ENCODE peak calls at places on chromosomes 7 and 10, in five cellular contexts. L is NCI-H1436; R is hippocampal formation; W is activated CD8-positive, alpha-beta memory T cell treated with anti-CD3 and anti-CD28 coated beads for 24 hours; J is AG08395. Q is an unnamed sample.

GRCh38 chr7:80611779-80612178 is 26.7 kb upstream of the CD36 start:
- DNase-seq in L (no peak), R (no peak), W (no peak), J (peak), Q (no peak)

GRCh38 chr7:27921081-27921836 is 181.3 kb downstream of the TAX1BP1 start:
- DNase-seq in L (peak), R (peak), W (no peak), J (peak), Q (no peak)

GRCh38 chr7:5215313-5215712 is 25.3 kb downstream of the WIPI2 start:
- DNase-seq in L (no peak), R (no peak), W (no peak), J (no peak), Q (no peak)

GRCh38 chr7:155762639-155763038 is 49.6 kb downstream of the SHH start:
- DNase-seq in L (no peak), R (no peak), W (no peak), J (no peak), Q (no peak)

GRCh38 chr7:38105874-38106483 is 72.1 kb upstream of the STARD3NL start:
- DNase-seq in L (peak), R (no peak), W (no peak), J (peak), Q (no peak)

GRCh38 chr7:100629117-100629711 is 12.1 kb downstream of the TFR2 start:
- DNase-seq in L (no peak), R (no peak), W (peak), J (no peak), Q (peak)

GRCh38 chr7:34835901-34836300 is 177.9 kb downstream of the NPSR1 start:
- DNase-seq in L (no peak), R (no peak), W (no peak), J (no peak), Q (no peak)

GRCh38 chr7:112202819-112203218 is 3.4 kb downstream of the DOCK4 start:
- DNase-seq in L (no peak), R (no peak), W (no peak), J (no peak), Q (no peak)

GRCh38 chr10:12513775-12514663 is 164.7 kb downstream of the CAMK1D start:
- DNase-seq in L (peak), R (no peak), W (peak), J (no peak), Q (no peak)

GRCh38 chr10:85916999-85917573 is 449.5 kb downstream of the GRID1 start:
- DNase-seq in L (peak), R (no peak), W (no peak), J (no peak), Q (no peak)

GRCh38 chr7:46627038-46627315 is 705.9 kb upstream of the IGFBP3 start:
- DNase-seq in L (no peak), R (no peak), W (no peak), J (peak), Q (no peak)

GRCh38 chr7:26413007-26413691 is 121.5 kb downstream of the SNX10 start:
- DNase-seq in L (peak), R (no peak), W (no peak), J (no peak), Q (no peak)

GRCh38 chr10:65231148-65231547 is 1694.7 kb upstream of the LRRTM3 start:
- DNase-seq in L (no peak), R (no peak), W (no peak), J (no peak), Q (no peak)

GRCh38 chr7:105911961-105912575 is 35.7 kb upstream of the ATXN7L1 start:
- DNase-seq in L (no peak), R (no peak), W (no peak), J (no peak), Q (no peak)

GRCh38 chr7:33300131-33300530 is 170.8 kb downstream of the BBS9 start:
- DNase-seq in L (no peak), R (no peak), W (no peak), J (no peak), Q (no peak)

GRCh38 chr10:48199580-48200377 is 74.7 kb downstream of the FRMPD2 start:
- DNase-seq in L (no peak), R (no peak), W (no peak), J (peak), Q (no peak)

GRCh38 chr7:141363748-141364147 is 187.5 kb upstream of the AGK start:
- DNase-seq in L (no peak), R (no peak), W (no peak), J (no peak), Q (no peak)

GRCh38 chr10:70528726-70529362 is 50.3 kb downstream of the PALD1 start:
- DNase-seq in L (no peak), R (no peak), W (no peak), J (peak), Q (no peak)

GRCh38 chr7:155864271-155864985 is 52.2 kb upstream of the SHH start:
- DNase-seq in L (no peak), R (no peak), W (peak), J (no peak), Q (peak)

GRCh38 chr7:7201583-7202374 is 19.4 kb downstream of the C1GALT1 start:
- DNase-seq in L (no peak), R (no peak), W (peak), J (no peak), Q (peak)

GRCh38 chr10:24952701-24953349 is 419 bp upstream of the PRTFDC1 start:
- DNase-seq in L (peak), R (peak), W (peak), J (peak), Q (peak)

GRCh38 chr10:121002586-121003205 is 151.5 kb downstream of the WDR11 start:
- DNase-seq in L (no peak), R (no peak), W (no peak), J (no peak), Q (no peak)

GRCh38 chr10:53447576-53447975 is 675.0 kb upstream of the MBL2 start:
- DNase-seq in L (no peak), R (no peak), W (no peak), J (no peak), Q (no peak)

GRCh38 chr10:126663328-126663727 is 7.2 kb downstream of the C10orf90 start:
- DNase-seq in L (peak), R (peak), W (no peak), J (peak), Q (no peak)

GRCh38 chr10:80382989-80383388 is 25.4 kb upstream of the PRXL2A start:
- DNase-seq in L (no peak), R (peak), W (peak), J (peak), Q (peak)

GRCh38 chr10:5563237-5563961 is 38.6 kb downstream of the CALML3 start:
- DNase-seq in L (no peak), R (no peak), W (no peak), J (peak), Q (no peak)

GRCh38 chr10:78756604-78757442 is 311.9 kb upstream of the ZMIZ1 start:
- DNase-seq in L (no peak), R (peak), W (no peak), J (peak), Q (no peak)

GRCh38 chr10:85293483-85293882 is 965.1 kb downstream of the CCSER2 start:
- DNase-seq in L (no peak), R (no peak), W (no peak), J (no peak), Q (no peak)

GRCh38 chr10:10891437-10891836 is 126.2 kb upstream of the CELF2 start:
- DNase-seq in L (no peak), R (no peak), W (no peak), J (peak), Q (no peak)

Q was measured in ecto neural progenitor cell.